ENCODE peak calls at places on chromosome 14, in six cellular contexts. One of them, this sample, is unnamed.

GRCh38 chr14:101780887-101781239 is 19.4 kb downstream of the PPP2R5C start:
- DNase-seq in Right ventricle myocardium inferior: no peak
- DNase-seq in right cardiac atrium: no peak
- DNase-seq in right lobe of liver: no peak
- DNase-seq in EL: no peak
- DNase-seq in GDM1: no peak
- DNase-seq in this sample: no peak

GRCh38 chr14:49505026-49505766 is 81.0 kb downstream of the RPS29 start:
- DNase-seq in Right ventricle myocardium inferior: no peak
- DNase-seq in right cardiac atrium: no peak
- DNase-seq in right lobe of liver: no peak
- DNase-seq in EL: peak; percentile 31
- DNase-seq in GDM1: no peak
- DNase-seq in this sample: peak; percentile 13

GRCh38 chr14:49972199-49972671 is 79.4 kb downstream of the ARF6 start:
- DNase-seq in Right ventricle myocardium inferior: no peak
- DNase-seq in right cardiac atrium: no peak
- DNase-seq in right lobe of liver: no peak
- DNase-seq in EL: peak; percentile 88
- DNase-seq in GDM1: peak; percentile 22
- DNase-seq in this sample: peak; percentile 66

GRCh38 chr14:52175982-52176502 is 91.5 kb upstream of the PTGDR start:
- DNase-seq in Right ventricle myocardium inferior: no peak
- DNase-seq in right cardiac atrium: no peak
- DNase-seq in right lobe of liver: no peak
- DNase-seq in EL: no peak
- DNase-seq in GDM1: peak; percentile 51
- DNase-seq in this sample: no peak

GRCh38 chr14:65850429-65851145 is 438.1 kb downstream of the FUT8 start:
- DNase-seq in Right ventricle myocardium inferior: no peak
- DNase-seq in right cardiac atrium: no peak
- DNase-seq in right lobe of liver: no peak
- DNase-seq in EL: no peak
- DNase-seq in GDM1: no peak
- DNase-seq in this sample: no peak

GRCh38 chr14:32015166-32015565 is 61.9 kb upstream of the ARHGAP5 start:
- DNase-seq in Right ventricle myocardium inferior: no peak
- DNase-seq in right cardiac atrium: no peak
- DNase-seq in right lobe of liver: no peak
- DNase-seq in EL: no peak
- DNase-seq in GDM1: no peak
- DNase-seq in this sample: no peak

GRCh38 chr14:102293784-102294183 is 11.2 kb downstream of the MOK start:
- DNase-seq in Right ventricle myocardium inferior: no peak
- DNase-seq in right cardiac atrium: no peak
- DNase-seq in right lobe of liver: no peak
- DNase-seq in EL: no peak
- DNase-seq in GDM1: no peak
- DNase-seq in this sample: peak; percentile 27

GRCh38 chr14:61429316-61429715 is 107.9 kb downstream of the PRKCH start:
- DNase-seq in Right ventricle myocardium inferior: no peak
- DNase-seq in right cardiac atrium: no peak
- DNase-seq in right lobe of liver: no peak
- DNase-seq in EL: no peak
- DNase-seq in GDM1: no peak
- DNase-seq in this sample: no peak

GRCh38 chr14:50658203-50658602 is 9.9 kb downstream of the SAV1 start:
- DNase-seq in Right ventricle myocardium inferior: no peak
- DNase-seq in right cardiac atrium: no peak
- DNase-seq in right lobe of liver: no peak
- DNase-seq in EL: peak; percentile 73
- DNase-seq in GDM1: no peak
- DNase-seq in this sample: no peak

GRCh38 chr14:58107947-58108552 is 44.0 kb downstream of the ARMH4 start:
- DNase-seq in Right ventricle myocardium inferior: no peak
- DNase-seq in right cardiac atrium: no peak
- DNase-seq in right lobe of liver: no peak
- DNase-seq in EL: peak; percentile 58
- DNase-seq in GDM1: peak; percentile 6
- DNase-seq in this sample: peak; percentile 52

GRCh38 chr14:100902295-100902694 is 1.2 kb downstream of the RTL1 start:
- DNase-seq in Right ventricle myocardium inferior: no peak
- DNase-seq in right cardiac atrium: no peak
- DNase-seq in right lobe of liver: no peak
- DNase-seq in EL: no peak
- DNase-seq in GDM1: no peak
- DNase-seq in this sample: no peak

GRCh38 chr14:22982013-22982476 is 306 bp downstream of the AJUBA start:
- DNase-seq in Right ventricle myocardium inferior: no peak
- DNase-seq in right cardiac atrium: no peak
- DNase-seq in right lobe of liver: no peak
- DNase-seq in EL: no peak
- DNase-seq in GDM1: no peak
- DNase-seq in this sample: no peak

GRCh38 chr14:70416717-70417349 is at the start of gene SYNJ2BP:
- DNase-seq in Right ventricle myocardium inferior: peak; percentile 75
- DNase-seq in right cardiac atrium: peak; percentile 83
- DNase-seq in right lobe of liver: peak; percentile 91
- DNase-seq in EL: peak; percentile 76
- DNase-seq in GDM1: peak; percentile 19
- DNase-seq in this sample: peak; percentile 82

GRCh38 chr14:76149196-76149595 is 2.5 kb upstream of the GPATCH2L start:
- DNase-seq in Right ventricle myocardium inferior: no peak
- DNase-seq in right cardiac atrium: no peak
- DNase-seq in right lobe of liver: no peak
- DNase-seq in EL: no peak
- DNase-seq in GDM1: no peak
- DNase-seq in this sample: no peak

GRCh38 chr14:25622752-25623151 is 572.8 kb upstream of the STXBP6 start:
- DNase-seq in Right ventricle myocardium inferior: no peak
- DNase-seq in right cardiac atrium: no peak
- DNase-seq in right lobe of liver: no peak
- DNase-seq in EL: no peak
- DNase-seq in GDM1: no peak
- DNase-seq in this sample: no peak

GRCh38 chr14:104096751-104097700 is 11.5 kb downstream of the ASPG start:
- DNase-seq in Right ventricle myocardium inferior: peak; percentile 44
- DNase-seq in right cardiac atrium: peak; percentile 51
- DNase-seq in right lobe of liver: no peak
- DNase-seq in EL: no peak
- DNase-seq in GDM1: no peak
- DNase-seq in this sample: no peak

GRCh38 chr14:33357225-33358010 is 418.7 kb downstream of the NPAS3 start:
- DNase-seq in Right ventricle myocardium inferior: no peak
- DNase-seq in right cardiac atrium: peak; percentile 47
- DNase-seq in right lobe of liver: no peak
- DNase-seq in EL: no peak
- DNase-seq in GDM1: no peak
- DNase-seq in this sample: no peak